ENCODE peak calls at places on chromosomes 12 and 14, in five cellular contexts. J is naive thymus-derived CD4-positive, alpha-beta T cell; O is left lung; P is thyroid gland; T is ovary. G is an unnamed sample. For H3K9me3, the result is how much of the 10 kb centered on the place peaks cover.

GRCh38 chr14:104676694-104677505 is 12.5 kb upstream of the INF2 start:
- DNase-seq in P (peak), T (no peak), J (no peak), O (peak), G (no peak)

GRCh38 chr12:93040367-93040766 is 111.3 kb upstream of the EEA1 start:
- DNase-seq in J (no peak), P (no peak), T (no peak), O (no peak), G (no peak)

GRCh38 chr12:122992386-122992785 is 11.9 kb downstream of the ARL6IP4 start:
- DNase-seq in O (no peak), J (no peak), P (peak), T (no peak), G (no peak)

GRCh38 chr12:130127527-130127908 is 34.7 kb upstream of the FZD10 start:
- DNase-seq in O (no peak), T (peak), P (peak), J (no peak), G (no peak)

GRCh38 chr12:95396849-95397498 is 77.0 kb upstream of the METAP2 start:
- DNase-seq in T (no peak), J (no peak), O (no peak), P (no peak), G (peak)

GRCh38 chr12:91133871-91134270 is 22.6 kb upstream of the LUM start:
- DNase-seq in J (no peak), P (no peak), O (no peak), T (no peak), G (no peak)

GRCh38 chr12:8638951-8639350 is 23.7 kb downstream of the MFAP5 start:
- DNase-seq in T (no peak), O (no peak), J (no peak), P (no peak), G (no peak)

GRCh38 chr14:69972755-69973154 is 93.5 kb downstream of the SMOC1 start:
- DNase-seq in O (no peak), P (no peak), J (no peak), T (no peak), G (no peak)

GRCh38 chr14:100065942-100066574 is 836 bp downstream of the EVL start:
- DNase-seq in J (no peak), O (peak), P (no peak), T (no peak), G (no peak)

GRCh38 chr14:21066882-21067502 is 3.1 kb upstream of the ARHGEF40 start:
- DNase-seq in P (no peak), O (no peak), T (no peak), J (no peak), G (peak)

GRCh38 chr12:124490584-124491305 is 76.7 kb downstream of the NCOR2 start:
- DNase-seq in P (peak), O (no peak), T (peak), J (no peak), G (no peak)

GRCh38 chr14:32985881-32986280 is 47.2 kb downstream of the NPAS3 start:
- DNase-seq in T (no peak), O (no peak), P (no peak), J (no peak), G (no peak)

GRCh38 chr12:92779902-92780301 is 77.1 kb downstream of the PLEKHG7 start:
- DNase-seq in T (no peak), P (no peak), J (no peak), O (no peak), G (no peak)

GRCh38 chr12:39935275-39935674 is 170.6 kb downstream of the SLC2A13 start:
- DNase-seq in P (no peak), T (no peak), O (no peak), J (no peak), G (no peak)

DNA sequence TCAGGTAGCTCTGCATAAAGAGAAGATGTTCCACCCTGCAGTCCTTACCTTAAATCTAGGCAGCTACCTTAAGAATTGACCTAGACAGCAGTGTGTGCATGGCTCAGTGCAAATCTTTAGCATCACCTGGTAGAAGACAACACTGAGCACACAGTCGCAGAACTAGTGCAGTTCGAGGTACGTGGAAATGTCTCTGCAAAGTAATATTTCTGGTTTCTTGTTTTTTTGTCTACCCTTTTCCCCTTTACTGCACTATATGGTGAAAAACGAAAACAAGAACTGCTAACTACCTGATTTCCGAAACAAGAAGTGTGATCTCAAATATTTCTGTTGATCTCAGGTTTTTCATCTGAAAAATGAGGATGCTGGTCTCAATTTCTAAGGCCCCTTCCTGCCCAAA is 82.5 kb downstream of the ETV6 start:
- DNase-seq in T (no peak), P (no peak), J (no peak), O (no peak), G (no peak)
- H3K9me3 ChIP-seq in T (under half), P (under half), J (under half), O (under half), G (under half)

GRCh38 chr12:133080619-133081407 is at the start of gene ZNF140:
- DNase-seq in P (peak), J (peak), O (peak), T (peak), G (peak)
- H3K9me3 ChIP-seq in P (under half), J (under half), O (under half), T (under half), G (under half)

DNA sequence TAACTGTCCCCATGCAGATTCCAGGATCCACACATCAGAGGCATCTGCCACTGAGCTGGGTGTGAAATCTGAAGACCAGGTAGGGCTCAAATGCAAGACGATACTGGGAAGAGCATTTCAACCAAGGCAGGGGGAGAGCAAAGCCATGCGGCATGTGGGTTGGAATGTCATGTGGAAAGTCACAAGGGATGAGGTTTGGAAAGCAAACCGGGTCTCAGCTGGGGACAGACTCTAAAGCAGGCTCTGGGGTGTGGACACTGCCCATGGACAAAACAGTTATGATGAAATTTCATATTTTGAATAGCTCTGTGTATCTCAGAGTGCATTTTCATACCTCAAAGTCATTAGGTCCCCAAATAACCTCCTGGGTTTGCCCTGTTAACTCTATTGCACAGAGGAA is 556.9 kb downstream of the BCL11B start:
- DNase-seq in P (no peak), J (no peak), T (no peak), O (no peak), G (no peak)
- H3K9me3 ChIP-seq in P (under half), J (under half), T (under half), O (under half), G (under half)

DNA sequence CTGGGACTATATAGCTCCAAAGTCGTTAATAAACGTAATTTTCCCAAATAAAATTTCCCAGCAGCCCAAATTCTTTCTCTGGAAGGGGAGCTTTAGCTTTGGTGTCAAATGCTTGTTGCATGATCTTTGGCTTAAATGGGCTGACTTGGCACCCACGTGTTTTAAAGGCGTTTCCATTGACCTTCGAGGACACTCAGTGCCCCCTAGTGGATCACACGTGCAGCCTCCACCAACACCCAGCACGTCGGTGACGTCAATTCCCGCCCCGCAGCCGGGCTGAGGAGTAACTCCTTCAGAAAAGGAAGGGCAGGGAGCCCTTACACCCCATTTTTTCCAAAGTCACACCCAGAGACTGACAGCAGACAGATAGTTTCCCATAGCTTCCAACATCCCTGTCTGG is 707.8 kb downstream of the AACS start:
- DNase-seq in O (no peak), T (no peak), J (no peak), P (no peak), G (peak)
- H3K9me3 ChIP-seq in O (under half), T (under half), J (under half), P (under half), G (under half)

GRCh38 chr14:26412421-26412820 is 185.4 kb downstream of the NOVA1 start:
- DNase-seq in T (no peak), J (no peak), P (no peak), O (no peak), G (no peak)

GRCh38 chr14:26415618-26416123 is 182.2 kb downstream of the NOVA1 start:
- DNase-seq in J (no peak), T (peak), P (peak), O (no peak), G (peak)

GRCh38 chr14:26410189-26410685 is 187.6 kb downstream of the NOVA1 start:
- DNase-seq in P (no peak), T (no peak), O (no peak), J (no peak), G (peak)

GRCh38 chr14:26414933-26415332 is 182.9 kb downstream of the NOVA1 start:
- DNase-seq in T (no peak), P (no peak), O (no peak), J (no peak), G (no peak)

GRCh38 chr14:26414103-26414502 is 183.7 kb downstream of the NOVA1 start:
- DNase-seq in P (no peak), O (no peak), T (no peak), J (no peak), G (no peak)
- H3K9me3 ChIP-seq in P (under half), O (under half), T (under half), J (under half), G (under half)

GRCh38 chr14:93811611-93812010 is 23.3 kb upstream of the PRIMA1 start:
- DNase-seq in O (no peak), P (no peak), J (no peak), T (no peak), G (no peak)
- H3K9me3 ChIP-seq in O (under half), P (under half), J (under half), T (under half), G (under half)

GRCh38 chr12:83346333-83346732 is 659.6 kb downstream of the TMTC2 start:
- DNase-seq in O (no peak), T (no peak), J (no peak), P (no peak), G (no peak)

GRCh38 chr12:83349907-83350611 is 663.4 kb downstream of the TMTC2 start:
- DNase-seq in O (no peak), J (no peak), P (no peak), T (no peak), G (no peak)
- H3K9me3 ChIP-seq in O (under half), J (under half), P (under half), T (under half), G (under half)

GRCh38 chr14:97158102-97158501 is 360.9 kb downstream of the VRK1 start:
- DNase-seq in O (no peak), T (no peak), P (no peak), J (no peak), G (no peak)

GRCh38 chr14:97155320-97155719 is 358.1 kb downstream of the VRK1 start:
- DNase-seq in P (no peak), T (no peak), J (no peak), O (no peak), G (no peak)

GRCh38 chr14:97153527-97153926 is 356.3 kb downstream of the VRK1 start:
- DNase-seq in P (no peak), O (no peak), J (no peak), T (no peak), G (no peak)

GRCh38 chr14:97156705-97157104 is 359.5 kb downstream of the VRK1 start:
- DNase-seq in T (no peak), J (no peak), P (no peak), O (no peak), G (peak)

GRCh38 chr14:97155814-97156213 is 358.6 kb downstream of the VRK1 start:
- DNase-seq in P (no peak), O (no peak), T (no peak), J (no peak), G (no peak)
- H3K9me3 ChIP-seq in P (under half), O (under half), T (under half), J (under half), G (under half)

GRCh38 chr12:14257303-14257733 is 108.2 kb upstream of the ATF7IP start:
- DNase-seq in J (no peak), T (no peak), P (no peak), O (no peak), G (no peak)
- H3K9me3 ChIP-seq in J (under half), T (under half), P (under half), O (under half), G (under half)

DNA sequence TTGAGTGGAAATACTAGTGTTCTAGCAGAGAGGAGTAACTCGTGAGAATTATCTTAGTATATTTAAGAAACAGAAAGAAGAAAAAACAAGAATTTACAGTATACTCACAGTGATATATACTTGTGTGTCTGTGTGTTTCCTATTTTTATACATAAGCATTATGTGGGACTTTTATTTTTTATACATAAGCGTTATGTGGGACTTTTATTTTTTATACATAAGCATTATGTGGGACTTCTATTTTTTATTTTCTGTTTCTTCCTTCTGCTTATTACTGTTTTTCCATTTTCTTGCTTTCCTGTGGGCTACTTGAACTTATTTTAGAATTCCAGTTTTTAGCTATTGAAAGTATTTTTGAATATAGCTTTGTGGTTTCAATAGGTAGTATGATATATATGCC is 6.9 kb upstream of the ZNF140 start:
- DNase-seq in O (no peak), T (no peak), P (no peak), J (no peak), G (no peak)
- H3K9me3 ChIP-seq in O (under half), T (under half), P (under half), J (under half), G (under half)